ENCODE peak calls at places on chromosomes 4 and X, in seven cellular contexts. One of them, this sample, is unnamed.

GRCh38 chr4:183400035-183400434 is 44.4 kb upstream of the CDKN2AIP start:
- DNase-seq in ELR: no peak
- DNase-seq in GM19239: no peak
- DNase-seq in non-pigmented ciliary epithelial cell: no peak
- DNase-seq in Right ventricle myocardium inferior: no peak
- DNase-seq in GM04504: no peak
- DNase-seq in endodermal cell: no peak
- DNase-seq in this sample: no peak

GRCh38 chr4:30728291-30728690 is 8.1 kb downstream of the PCDH7 start:
- DNase-seq in ELR: no peak
- DNase-seq in GM19239: no peak
- DNase-seq in non-pigmented ciliary epithelial cell: no peak
- DNase-seq in Right ventricle myocardium inferior: no peak
- DNase-seq in GM04504: no peak
- DNase-seq in endodermal cell: no peak
- DNase-seq in this sample: no peak

GRCh38 chr4:173217727-173218126 is 49.1 kb downstream of the GALNT7 start:
- DNase-seq in ELR: peak; percentile 68
- DNase-seq in GM19239: no peak
- DNase-seq in non-pigmented ciliary epithelial cell: peak; percentile 62
- DNase-seq in Right ventricle myocardium inferior: no peak
- DNase-seq in GM04504: no peak
- DNase-seq in endodermal cell: no peak
- DNase-seq in this sample: no peak

GRCh38 chr4:178812866-178813265 is 1370.6 kb upstream of the AGA start:
- DNase-seq in ELR: no peak
- DNase-seq in GM19239: no peak
- DNase-seq in non-pigmented ciliary epithelial cell: no peak
- DNase-seq in Right ventricle myocardium inferior: peak; percentile 35
- DNase-seq in GM04504: no peak
- DNase-seq in endodermal cell: no peak
- DNase-seq in this sample: no peak

GRCh38 chr4:184385705-184386141 is 88.6 kb downstream of the IRF2 start:
- DNase-seq in ELR: no peak
- DNase-seq in GM19239: no peak
- DNase-seq in non-pigmented ciliary epithelial cell: no peak
- DNase-seq in Right ventricle myocardium inferior: no peak
- DNase-seq in GM04504: no peak
- DNase-seq in endodermal cell: peak; percentile 53
- DNase-seq in this sample: no peak

GRCh38 chrX:133482345-133483041 is 67.2 kb upstream of the GPC4 start:
- DNase-seq in ELR: no peak
- DNase-seq in GM19239: no peak
- DNase-seq in non-pigmented ciliary epithelial cell: no peak
- DNase-seq in Right ventricle myocardium inferior: no peak
- DNase-seq in GM04504: no peak
- DNase-seq in endodermal cell: no peak
- DNase-seq in this sample: no peak

GRCh38 chr4:91812319-91812718 is 491.4 kb upstream of the GRID2 start:
- DNase-seq in ELR: no peak
- DNase-seq in GM19239: no peak
- DNase-seq in non-pigmented ciliary epithelial cell: no peak
- DNase-seq in Right ventricle myocardium inferior: no peak
- DNase-seq in GM04504: no peak
- DNase-seq in endodermal cell: no peak
- DNase-seq in this sample: no peak

GRCh38 chrX:54930291-54931049 is 9.8 kb downstream of the TRO start:
- DNase-seq in ELR: no peak
- DNase-seq in GM19239: no peak
- DNase-seq in non-pigmented ciliary epithelial cell: no peak
- DNase-seq in Right ventricle myocardium inferior: no peak
- DNase-seq in GM04504: no peak
- DNase-seq in endodermal cell: no peak
- DNase-seq in this sample: no peak

GRCh38 chr4:66062044-66062443 is 391.8 kb upstream of the EPHA5 start:
- DNase-seq in ELR: peak; percentile 57
- DNase-seq in GM19239: no peak
- DNase-seq in non-pigmented ciliary epithelial cell: peak; percentile 9
- DNase-seq in Right ventricle myocardium inferior: no peak
- DNase-seq in GM04504: no peak
- DNase-seq in endodermal cell: no peak
- DNase-seq in this sample: no peak

GRCh38 chrX:19889582-19890342 is 2.4 kb upstream of the SH3KBP1 start:
- DNase-seq in ELR: peak; percentile 83
- DNase-seq in GM19239: no peak
- DNase-seq in non-pigmented ciliary epithelial cell: peak; percentile 61
- DNase-seq in Right ventricle myocardium inferior: peak; percentile 56
- DNase-seq in GM04504: no peak
- DNase-seq in endodermal cell: peak; percentile 58
- DNase-seq in this sample: peak; percentile 38

GRCh38 chr4:3374667-3375066 is 67.1 kb upstream of the HGFAC start:
- DNase-seq in ELR: no peak
- DNase-seq in GM19239: no peak
- DNase-seq in non-pigmented ciliary epithelial cell: no peak
- DNase-seq in Right ventricle myocardium inferior: no peak
- DNase-seq in GM04504: no peak
- DNase-seq in endodermal cell: no peak
- DNase-seq in this sample: no peak

GRCh38 chr4:95929448-95930064 is 89.7 kb downstream of the PDHA2 start:
- DNase-seq in ELR: peak; percentile 6
- DNase-seq in GM19239: no peak
- DNase-seq in non-pigmented ciliary epithelial cell: no peak
- DNase-seq in Right ventricle myocardium inferior: no peak
- DNase-seq in GM04504: no peak
- DNase-seq in endodermal cell: no peak
- DNase-seq in this sample: no peak

GRCh38 chr4:1243451-1244080 is 5.4 kb downstream of the CTBP1 start:
- DNase-seq in ELR: no peak
- DNase-seq in GM19239: no peak
- DNase-seq in non-pigmented ciliary epithelial cell: no peak
- DNase-seq in Right ventricle myocardium inferior: peak; percentile 20
- DNase-seq in GM04504: no peak
- DNase-seq in endodermal cell: peak; percentile 48
- DNase-seq in this sample: no peak

GRCh38 chr4:47373174-47373573 is 90.3 kb downstream of the COMMD8 start:
- DNase-seq in ELR: no peak
- DNase-seq in GM19239: no peak
- DNase-seq in non-pigmented ciliary epithelial cell: no peak
- DNase-seq in Right ventricle myocardium inferior: no peak
- DNase-seq in GM04504: no peak
- DNase-seq in endodermal cell: no peak
- DNase-seq in this sample: no peak

GRCh38 chrX:153953342-153953830 is 8.9 kb upstream of the RENBP start:
- DNase-seq in ELR: peak; percentile 62
- DNase-seq in GM19239: peak; percentile 68
- DNase-seq in non-pigmented ciliary epithelial cell: no peak
- DNase-seq in Right ventricle myocardium inferior: peak; percentile 82
- DNase-seq in GM04504: no peak
- DNase-seq in endodermal cell: peak; percentile 92
- DNase-seq in this sample: peak; percentile 77

GRCh38 chr4:104163820-104164219 is 330.9 kb downstream of the CXXC4 start:
- DNase-seq in ELR: no peak
- DNase-seq in GM19239: no peak
- DNase-seq in non-pigmented ciliary epithelial cell: no peak
- DNase-seq in Right ventricle myocardium inferior: no peak
- DNase-seq in GM04504: no peak
- DNase-seq in endodermal cell: no peak
- DNase-seq in this sample: no peak

GRCh38 chr4:3712112-3712805 is 53.9 kb upstream of the ADRA2C start:
- DNase-seq in ELR: no peak
- DNase-seq in GM19239: no peak
- DNase-seq in non-pigmented ciliary epithelial cell: no peak
- DNase-seq in Right ventricle myocardium inferior: peak; percentile 47
- DNase-seq in GM04504: no peak
- DNase-seq in endodermal cell: no peak
- DNase-seq in this sample: no peak

GRCh38 chr4:15901996-15902395 is 36.5 kb downstream of the FGFBP1 start:
- DNase-seq in ELR: no peak
- DNase-seq in GM19239: no peak
- DNase-seq in non-pigmented ciliary epithelial cell: no peak
- DNase-seq in Right ventricle myocardium inferior: no peak
- DNase-seq in GM04504: no peak
- DNase-seq in endodermal cell: no peak
- DNase-seq in this sample: no peak

GRCh38 chrX:139834879-139835278 is 98.0 kb downstream of the ATP11C start:
- DNase-seq in ELR: no peak
- DNase-seq in GM19239: no peak
- DNase-seq in non-pigmented ciliary epithelial cell: no peak
- DNase-seq in Right ventricle myocardium inferior: no peak
- DNase-seq in GM04504: no peak
- DNase-seq in endodermal cell: no peak
- DNase-seq in this sample: no peak

GRCh38 chrX:103573205-103573604 is 12.1 kb upstream of the TCEAL4 start:
- DNase-seq in ELR: no peak
- DNase-seq in GM19239: no peak
- DNase-seq in non-pigmented ciliary epithelial cell: no peak
- DNase-seq in Right ventricle myocardium inferior: no peak
- DNase-seq in GM04504: no peak
- DNase-seq in endodermal cell: peak; percentile 63
- DNase-seq in this sample: no peak

GRCh38 chr4:107823870-107824366 is 814 bp upstream of the SGMS2 start:
- DNase-seq in ELR: no peak
- DNase-seq in GM19239: no peak
- DNase-seq in non-pigmented ciliary epithelial cell: no peak
- DNase-seq in Right ventricle myocardium inferior: no peak
- DNase-seq in GM04504: no peak
- DNase-seq in endodermal cell: no peak
- DNase-seq in this sample: no peak

GRCh38 chr4:25002679-25003078 is 28.1 kb downstream of the LGI2 start:
- DNase-seq in ELR: no peak
- DNase-seq in GM19239: no peak
- DNase-seq in non-pigmented ciliary epithelial cell: no peak
- DNase-seq in Right ventricle myocardium inferior: no peak
- DNase-seq in GM04504: no peak
- DNase-seq in endodermal cell: no peak
- DNase-seq in this sample: no peak

GRCh38 chrX:22950278-22951266 is 49.2 kb upstream of the DDX53 start:
- DNase-seq in ELR: peak; percentile 87
- DNase-seq in GM19239: no peak
- DNase-seq in non-pigmented ciliary epithelial cell: peak; percentile 77
- DNase-seq in Right ventricle myocardium inferior: no peak
- DNase-seq in GM04504: peak; percentile 50
- DNase-seq in endodermal cell: no peak
- DNase-seq in this sample: no peak

GRCh38 chr4:23401572-23401971 is 488.3 kb downstream of the PPARGC1A start:
- DNase-seq in ELR: no peak
- DNase-seq in GM19239: no peak
- DNase-seq in non-pigmented ciliary epithelial cell: peak; percentile 11
- DNase-seq in Right ventricle myocardium inferior: no peak
- DNase-seq in GM04504: no peak
- DNase-seq in endodermal cell: no peak
- DNase-seq in this sample: no peak

GRCh38 chr4:5539584-5539983 is 168.8 kb downstream of the EVC2 start:
- DNase-seq in ELR: no peak
- DNase-seq in GM19239: no peak
- DNase-seq in non-pigmented ciliary epithelial cell: no peak
- DNase-seq in Right ventricle myocardium inferior: no peak
- DNase-seq in GM04504: no peak
- DNase-seq in endodermal cell: no peak
- DNase-seq in this sample: no peak

GRCh38 chrX:43643201-43643600 is 12.9 kb upstream of the MAOA start:
- DNase-seq in ELR: no peak
- DNase-seq in GM19239: no peak
- DNase-seq in non-pigmented ciliary epithelial cell: no peak
- DNase-seq in Right ventricle myocardium inferior: no peak
- DNase-seq in GM04504: no peak
- DNase-seq in endodermal cell: no peak
- DNase-seq in this sample: no peak

GRCh38 chr4:86333236-86333635 is 26.6 kb downstream of the MAPK10 start:
- DNase-seq in ELR: no peak
- DNase-seq in GM19239: no peak
- DNase-seq in non-pigmented ciliary epithelial cell: no peak
- DNase-seq in Right ventricle myocardium inferior: no peak
- DNase-seq in GM04504: no peak
- DNase-seq in endodermal cell: no peak
- DNase-seq in this sample: no peak

GRCh38 chr4:81609844-81610243 is 138.1 kb upstream of the RASGEF1B start:
- DNase-seq in ELR: no peak
- DNase-seq in GM19239: no peak
- DNase-seq in non-pigmented ciliary epithelial cell: no peak
- DNase-seq in Right ventricle myocardium inferior: no peak
- DNase-seq in GM04504: no peak
- DNase-seq in endodermal cell: no peak
- DNase-seq in this sample: no peak

GRCh38 chr4:106032851-106033286 is 137.6 kb downstream of the NPNT start:
- DNase-seq in ELR: peak; percentile 6
- DNase-seq in GM19239: no peak
- DNase-seq in non-pigmented ciliary epithelial cell: no peak
- DNase-seq in Right ventricle myocardium inferior: no peak
- DNase-seq in GM04504: peak; percentile 64
- DNase-seq in endodermal cell: no peak
- DNase-seq in this sample: no peak

GRCh38 chr4:127698789-127699200 is 31.4 kb upstream of the SLC25A31 start:
- DNase-seq in ELR: peak; percentile 92
- DNase-seq in GM19239: no peak
- DNase-seq in non-pigmented ciliary epithelial cell: peak; percentile 92
- DNase-seq in Right ventricle myocardium inferior: no peak
- DNase-seq in GM04504: peak; percentile 10
- DNase-seq in endodermal cell: no peak
- DNase-seq in this sample: no peak

GRCh38 chrX:102723456-102723855 is 2.9 kb downstream of the GPRASP3 start:
- DNase-seq in ELR: peak; percentile 32
- DNase-seq in GM19239: no peak
- DNase-seq in non-pigmented ciliary epithelial cell: no peak
- DNase-seq in Right ventricle myocardium inferior: no peak
- DNase-seq in GM04504: no peak
- DNase-seq in endodermal cell: no peak
- DNase-seq in this sample: no peak

GRCh38 chrX:11944486-11944885 is 186.4 kb downstream of the MSL3 start:
- DNase-seq in ELR: peak; percentile 77
- DNase-seq in GM19239: peak; percentile 2
- DNase-seq in non-pigmented ciliary epithelial cell: no peak
- DNase-seq in Right ventricle myocardium inferior: no peak
- DNase-seq in GM04504: peak; percentile 26
- DNase-seq in endodermal cell: peak; percentile 85
- DNase-seq in this sample: no peak